ENCODE peak calls at places on chromosome 12, in ten cellular contexts. S is BJ, B is foreskin fibroblast, C is Panc1, G is epithelial cell of esophagus, K is PC-3, Z is mucosa of descending colon, U is stomach, H is astrocyte of the cerebellum, N is testis. Y is an unnamed sample.

GRCh38 chr12:12513416-12514006 is 49.2 kb downstream of the DUSP16 start:
- DNase-seq in S (no peak), B (no peak), C (no peak), G (no peak), K (no peak), Z (no peak), U (no peak), H (no peak), N (no peak), Y (no peak)

GRCh38 chr12:29564925-29565324 is 67.4 kb upstream of the OVCH1 start:
- DNase-seq in S (no peak), B (no peak), C (no peak), G (no peak), K (no peak), Z (no peak), U (no peak), H (no peak), N (no peak), Y (no peak)

GRCh38 chr12:50505386-50505827 is 622 bp downstream of the DIP2B start:
- DNase-seq in S (no peak), B (no peak), C (no peak), G (peak; percentile 28), K (peak; percentile 32), Z (peak; percentile 69), U (no peak), H (no peak), N (peak; percentile 47), Y (no peak)

GRCh38 chr12:76786986-76787385 is 23.1 kb downstream of the ZDHHC17 start:
- DNase-seq in S (no peak), B (no peak), C (no peak), G (no peak), K (no peak), Z (no peak), U (no peak), H (no peak), N (no peak), Y (no peak)

GRCh38 chr12:120368789-120369475 is at the start of gene MSI1:
- DNase-seq in S (no peak), B (no peak), C (no peak), G (no peak), K (no peak), Z (peak; percentile 46), U (no peak), H (no peak), N (no peak), Y (no peak)

GRCh38 chr12:54502485-54502884 is 4.9 kb downstream of the NCKAP1L start:
- DNase-seq in S (no peak), B (no peak), C (no peak), G (peak; percentile 13), K (no peak), Z (no peak), U (no peak), H (no peak), N (no peak), Y (no peak)

GRCh38 chr12:50057000-50057841 is at the start of gene ASIC1:
- DNase-seq in S (no peak), B (peak; percentile 75), C (no peak), G (peak; percentile 73), K (peak; percentile 64), Z (peak; percentile 80), U (peak; percentile 65), H (peak; percentile 11), N (peak; percentile 79), Y (no peak)

GRCh38 chr12:56114084-56114483 is 2.3 kb upstream of the RPL41 start:
- DNase-seq in S (no peak), B (no peak), C (no peak), G (no peak), K (no peak), Z (no peak), U (no peak), H (no peak), N (no peak), Y (no peak)

GRCh38 chr12:76952995-76953394 is 74.2 kb upstream of the CSRP2 start:
- DNase-seq in S (no peak), B (no peak), C (no peak), G (peak; percentile 95), K (peak; percentile 89), Z (no peak), U (no peak), H (no peak), N (no peak), Y (no peak)

GRCh38 chr12:12715459-12716150 is 1.6 kb upstream of the CDKN1B start:
- DNase-seq in S (no peak), B (no peak), C (no peak), G (peak; percentile 8), K (peak; percentile 5), Z (no peak), U (no peak), H (no peak), N (no peak), Y (no peak)

GRCh38 chr12:2295941-2296461 is 243.2 kb downstream of the CACNA1C start:
- DNase-seq in S (peak; percentile 56), B (peak; percentile 88), C (no peak), G (peak; percentile 4), K (no peak), Z (no peak), U (no peak), H (peak; percentile 70), N (no peak), Y (peak; percentile 79)

GRCh38 chr12:91017511-91018263 is 12.9 kb upstream of the EPYC start:
- DNase-seq in S (no peak), B (no peak), C (no peak), G (no peak), K (no peak), Z (no peak), U (no peak), H (no peak), N (peak; percentile 26), Y (no peak)

GRCh38 chr12:78328524-78328923 is 497.8 kb downstream of the NAV3 start:
- DNase-seq in S (no peak), B (no peak), C (no peak), G (no peak), K (no peak), Z (no peak), U (no peak), H (no peak), N (no peak), Y (no peak)

GRCh38 chr12:79058342-79058741 is 193.8 kb downstream of the SYT1 start:
- DNase-seq in S (no peak), B (peak; percentile 24), C (no peak), G (peak; percentile 2), K (peak; percentile 84), Z (no peak), U (no peak), H (peak; percentile 57), N (no peak), Y (no peak)

GRCh38 chr12:120977531-120978295 is 630 bp upstream of the HNF1A start:
- DNase-seq in S (no peak), B (no peak), C (no peak), G (no peak), K (no peak), Z (peak; percentile 42), U (no peak), H (no peak), N (no peak), Y (no peak)

DNA sequence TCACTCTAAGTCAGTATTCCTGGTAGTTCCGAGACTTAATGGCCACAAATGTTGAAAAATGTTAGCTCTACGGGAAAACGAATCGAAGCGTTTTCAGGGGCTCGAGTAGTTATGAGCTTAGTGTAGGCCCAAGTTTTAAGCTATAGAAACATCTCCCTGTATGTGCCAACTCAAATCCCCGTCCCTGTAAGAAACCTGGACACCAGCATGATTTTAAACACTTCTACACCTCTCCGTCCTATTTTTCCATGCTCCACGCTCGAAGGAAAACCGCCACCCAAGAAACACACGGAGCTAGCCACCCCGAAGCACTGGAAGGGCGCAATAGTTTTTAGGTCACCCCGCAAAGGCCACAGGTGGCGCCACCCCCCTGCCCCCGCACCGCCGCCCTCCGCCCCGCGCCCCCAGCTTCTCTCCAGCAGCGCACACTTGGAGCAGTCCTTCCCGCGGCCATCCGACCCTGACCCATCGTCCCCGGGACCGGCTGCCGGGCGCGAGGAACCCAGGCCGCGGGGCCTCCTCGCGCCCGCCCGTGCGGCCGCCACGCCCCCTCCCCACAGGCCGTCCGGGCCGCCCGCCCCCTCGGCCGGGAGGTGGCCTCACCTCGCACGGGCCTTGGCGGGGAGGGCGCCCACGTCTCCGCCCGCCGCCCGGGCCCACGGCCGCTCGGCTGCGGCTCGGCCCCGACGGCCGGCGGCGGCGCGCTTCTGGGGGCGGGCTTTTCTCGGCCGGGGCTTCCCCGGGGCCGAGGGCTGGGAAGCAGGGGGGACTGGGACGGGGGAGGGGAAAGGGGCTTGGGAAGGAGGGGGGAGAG is 519 bp downstream of the R3HDM2 start:
- DNase-seq in S (no peak), B (no peak), C (no peak), G (peak; percentile 15), K (peak; percentile 27), Z (no peak), U (peak; percentile 47), H (no peak), N (peak; percentile 50), Y (no peak)
- TF ChIP-seq CTCF in S (no peak), B (no peak), C (no peak), G (no peak), K (no peak), Z (no peak), U (no peak), H (no peak), N (no peak), Y (no peak)

GRCh38 chr12:124386059-124386458 is 91.2 kb downstream of the RFLNA start:
- DNase-seq in S (no peak), B (no peak), C (no peak), G (no peak), K (peak; percentile 81), Z (no peak), U (no peak), H (no peak), N (peak; percentile 62), Y (no peak)
- H3K4me3 ChIP-seq in S (peak overlapping the region; percentile 93), B (peak overlapping the region; percentile 6), C (peak overlapping the region; percentile 86), G (no peak overlapping the region), K (peak overlapping the region; percentile 90), Z (no peak overlapping the region), U (no peak overlapping the region), H (peak overlapping the region; percentile 23), N (no peak overlapping the region), Y (peak overlapping the region; percentile 23)

DNA sequence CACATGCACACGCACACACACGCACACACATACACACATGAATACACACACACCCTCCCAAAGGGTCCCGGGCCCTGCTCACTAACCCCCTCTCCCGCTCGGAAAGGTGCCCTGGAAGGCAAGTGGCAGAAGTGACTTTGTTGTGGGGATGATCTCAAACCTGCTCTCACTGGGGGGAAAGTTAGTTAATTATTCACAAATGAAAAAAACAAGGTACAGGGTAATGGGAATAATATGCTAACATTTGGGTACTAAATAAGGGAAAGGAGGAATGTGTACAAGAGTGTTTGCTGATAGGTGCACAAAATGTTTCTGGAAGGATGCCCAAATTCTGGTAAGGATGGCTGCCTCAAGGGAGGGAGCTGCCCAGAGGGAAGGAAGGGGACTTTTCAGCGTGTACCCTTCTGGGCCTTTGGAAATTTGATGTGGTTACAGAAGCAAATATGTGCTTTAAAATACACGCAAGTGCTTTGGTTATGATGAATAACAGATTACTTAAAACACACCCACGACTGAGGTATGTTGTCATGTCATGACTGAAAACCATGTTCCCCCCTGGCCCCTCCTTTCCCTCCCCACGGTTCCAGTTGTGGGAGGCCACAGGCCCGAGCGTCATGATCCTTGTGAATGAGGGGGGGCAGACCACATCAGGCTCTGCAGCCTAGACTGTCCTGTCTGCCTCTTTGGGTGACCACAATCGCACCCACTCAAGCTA is 43.3 kb upstream of the PLEKHG6 start:
- DNase-seq in S (peak; percentile 55), B (peak; percentile 29), C (no peak), G (peak; percentile 68), K (peak; percentile 22), Z (no peak), U (no peak), H (peak; percentile 23), N (no peak), Y (peak; percentile 86)
- TF ChIP-seq CTCF in S (no peak), B (no peak), C (no peak), G (peak; percentile 26), K (peak; percentile 20), Z (no peak), U (no peak), H (no peak), N (no peak), Y (peak; percentile 50)

GRCh38 chr12:130715996-130716917 is at the start of gene RIMBP2:
- DNase-seq in S (no peak), B (peak; percentile 8), C (no peak), G (peak; percentile 73), K (no peak), Z (no peak), U (peak; percentile 14), H (no peak), N (peak; percentile 36), Y (peak; percentile 4)
- H3K4me3 ChIP-seq in S (no peak within 1 kb of the TSS), B (no peak within 1 kb of the TSS), C (peak within 1 kb of the TSS; percentile 39), G (peak within 1 kb of the TSS; percentile 39), K (no peak within 1 kb of the TSS), Z (no peak within 1 kb of the TSS), U (peak within 1 kb of the TSS; percentile 33), H (no peak within 1 kb of the TSS), N (peak within 1 kb of the TSS; percentile 22), Y (peak within 1 kb of the TSS; percentile 30)